ENCODE peak calls at places on chromosomes 2 and 18, in eight cellular contexts. K, B, N, O, I, Z, F and P are unnamed samples.

GRCh38 chr2:75870654-75871137 is 160.0 kb upstream of the GCFC2 start:
- DNase-seq in N (no peak), O (no peak), Z (no peak), K (no peak), B (no peak), F (no peak), I (no peak), P (no peak)

GRCh38 chr2:222315443-222316121 is 16.8 kb upstream of the PAX3 start:
- DNase-seq in F (no peak), K (no peak), B (no peak), Z (no peak), I (no peak), O (no peak), N (no peak), P (no peak)

GRCh38 chr2:178258916-178259315 is 64.6 kb downstream of the OSBPL6 start:
- DNase-seq in I (no peak), F (peak), B (no peak), Z (peak), O (no peak), K (no peak), N (no peak), P (no peak)

GRCh38 chr2:14684516-14684915 is 52.0 kb downstream of the LRATD1 start:
- DNase-seq in O (no peak), Z (no peak), F (no peak), I (no peak), K (no peak), N (no peak), B (no peak), P (no peak)

GRCh38 chr18:48997985-48998831 is 47.4 kb upstream of the SMAD7 start:
- DNase-seq in I (no peak), O (no peak), K (peak), F (peak), Z (peak), N (no peak), B (peak), P (peak)

GRCh38 chr2:25274868-25275574 is 66.7 kb downstream of the DNMT3A start:
- DNase-seq in Z (no peak), B (no peak), I (peak), O (peak), F (peak), N (no peak), K (peak), P (no peak)

GRCh38 chr2:133411857-133412256 is 156.4 kb downstream of the NCKAP5 start:
- DNase-seq in Z (no peak), N (no peak), O (no peak), F (no peak), K (no peak), I (no peak), B (no peak), P (no peak)

GRCh38 chr18:26403451-26403850 is 144.9 kb downstream of the KCTD1 start:
- DNase-seq in O (no peak), B (no peak), F (no peak), I (no peak), K (no peak), N (no peak), Z (no peak), P (no peak)

GRCh38 chr18:76814256-76814655 is 8.1 kb upstream of the ZNF236 start:
- DNase-seq in N (no peak), O (no peak), B (no peak), K (no peak), Z (no peak), I (no peak), F (no peak), P (no peak)

GRCh38 chr2:107235491-107236254 is 349.7 kb upstream of the ST6GAL2 start:
- DNase-seq in Z (no peak), O (no peak), I (no peak), K (no peak), N (no peak), F (no peak), B (no peak), P (no peak)

GRCh38 chr2:38213619-38214018 is 137.7 kb upstream of the CYP1B1 start:
- DNase-seq in O (no peak), I (no peak), Z (no peak), F (no peak), K (no peak), B (no peak), N (no peak), P (no peak)

GRCh38 chr2:240705204-240705781 is 13.6 kb downstream of the AQP12A start:
- DNase-seq in I (no peak), F (no peak), B (no peak), N (no peak), K (no peak), O (no peak), Z (no peak), P (no peak)

GRCh38 chr2:68379184-68379708 is 14.2 kb downstream of the PLEK start:
- DNase-seq in K (no peak), B (no peak), Z (no peak), I (peak), O (no peak), N (no peak), F (no peak), P (no peak)

GRCh38 chr2:232327089-232328037 is 51.2 kb upstream of the ALPP start:
- DNase-seq in O (peak), B (peak), N (no peak), Z (no peak), I (peak), F (peak), K (peak), P (peak)

GRCh38 chr2:86468162-86469033 is 27.2 kb downstream of the KDM3A start:
- DNase-seq in B (no peak), Z (no peak), F (no peak), K (no peak), I (no peak), O (no peak), N (no peak), P (no peak)

GRCh38 chr18:76476665-76477561 is 18.1 kb downstream of the ZNF516 start:
- DNase-seq in O (no peak), F (peak), N (no peak), K (peak), I (no peak), Z (peak), B (no peak), P (peak)

GRCh38 chr2:175080479-175080878 is 75.3 kb upstream of the CHN1 start:
- DNase-seq in N (no peak), K (no peak), O (no peak), B (no peak), I (no peak), Z (peak), F (no peak), P (no peak)